ENCODE peak calls at places on chromosome X, in six cellular contexts. P is HepG2, R is GM12878, K is A549, F is upper lobe of left lung, S is K562. N is an unnamed sample.
A peak's percentile ranks its signal among the peaks of the same experiment; 100 is the strongest.

GRCh38 chrX:38275615-38276014 is 51.7 kb downstream of the RPGR start:
- ATAC-seq in R (peak; percentile 46), S (no peak), K (peak; percentile 96), F (peak; percentile 62), P (no peak), N (no peak)

GRCh38 chrX:1748408-1748807 is 133.5 kb downstream of the ASMT start:
- ATAC-seq in S (no peak), K (no peak), P (no peak), R (no peak), F (no peak), N (no peak)

GRCh38 chrX:152072236-152072635 is 66.1 kb downstream of the MAGEA10 start:
- ATAC-seq in R (no peak), K (peak; percentile 81), F (peak; percentile 62), P (no peak), S (peak; percentile 53), N (no peak)

GRCh38 chrX:50971390-50971789 is 60.9 kb downstream of the BMP15 start:
- ATAC-seq in K (no peak), R (peak; percentile 71), S (no peak), F (no peak), P (no peak), N (no peak)

GRCh38 chrX:87517571-87518141 is at the start of gene KLHL4:
- ATAC-seq in R (no peak), K (peak; percentile 93), F (peak; percentile 75), P (no peak), S (peak; percentile 92), N (peak; percentile 31)

GRCh38 chrX:84046403-84046984 is 141.5 kb downstream of the RPS6KA6 start:
- ATAC-seq in K (peak; percentile 88), S (peak; percentile 34), P (peak; percentile 88), R (peak; percentile 91), F (no peak), N (no peak)

GRCh38 chrX:106917830-106918500 is 2.2 kb upstream of the CLDN2 start:
- ATAC-seq in P (no peak), R (no peak), K (peak; percentile 87), F (no peak), S (no peak), N (no peak)

GRCh38 chrX:19683817-19684216 is 168.5 kb upstream of the MAP3K15 start:
- ATAC-seq in K (no peak), F (no peak), P (no peak), S (no peak), R (peak; percentile 10), N (no peak)

GRCh38 chrX:1546601-1547275 is 9.8 kb upstream of the P2RY8 start:
- ATAC-seq in K (no peak), R (no peak), F (no peak), P (peak; percentile 50), S (no peak), N (no peak)

GRCh38 chrX:132071260-132071659 is 48.2 kb downstream of the STK26 start:
- ATAC-seq in F (no peak), K (peak; percentile 65), S (peak; percentile 64), R (peak; percentile 54), P (no peak), N (no peak)

GRCh38 chrX:28773807-28774206 is 186.6 kb downstream of the IL1RAPL1 start:
- ATAC-seq in P (no peak), R (peak; percentile 67), F (no peak), K (no peak), S (no peak), N (no peak)

GRCh38 chrX:630922-631496 is 418 bp downstream of the SHOX start:
- ATAC-seq in P (no peak), F (no peak), R (no peak), K (no peak), S (no peak), N (no peak)

GRCh38 chrX:19658030-19658429 is 142.7 kb upstream of the MAP3K15 start:
- ATAC-seq in F (no peak), R (no peak), S (no peak), K (no peak), P (no peak), N (no peak)

GRCh38 chrX:20620301-20620700 is 353.6 kb upstream of the RPS6KA3 start:
- ATAC-seq in P (no peak), K (no peak), R (no peak), S (no peak), F (peak; percentile 36), N (no peak)

GRCh38 chrX:38515291-38515690 is 46.1 kb upstream of the TSPAN7 start:
- ATAC-seq in S (no peak), P (no peak), F (no peak), K (no peak), R (no peak), N (no peak)

GRCh38 chrX:33205321-33205720 is 6.0 kb downstream of the DMD start:
- ATAC-seq in R (no peak), S (no peak), F (peak; percentile 41), K (no peak), P (no peak), N (peak; percentile 52)

GRCh38 chrX:14027511-14028019 is 2.1 kb downstream of the GEMIN8 start:
- ATAC-seq in P (no peak), S (no peak), K (no peak), R (peak; percentile 70), F (no peak), N (no peak)

GRCh38 chrX:30831082-30831481 is 58.0 kb downstream of the TAB3 start:
- ATAC-seq in S (no peak), K (no peak), R (peak; percentile 92), P (no peak), F (no peak), N (no peak)

GRCh38 chrX:68999351-68999750 is 165.9 kb downstream of the PJA1 start:
- ATAC-seq in S (no peak), F (no peak), P (no peak), R (no peak), K (peak; percentile 24), N (no peak)

GRCh38 chrX:113892891-113893290 is 691.0 kb upstream of the HTR2C start:
- ATAC-seq in P (no peak), S (no peak), K (no peak), F (no peak), R (no peak), N (no peak)

GRCh38 chrX:102985182-102985581 is 48.1 kb downstream of the RAB40AL start:
- ATAC-seq in F (peak; percentile 42), P (no peak), R (no peak), S (no peak), K (no peak), N (peak; percentile 66)

GRCh38 chrX:25059273-25059672 is 43.5 kb upstream of the ARX start:
- ATAC-seq in S (no peak), K (no peak), P (no peak), R (no peak), F (no peak), N (no peak)
- TF ChIP-seq EP300 in S (no peak), K (no peak), P (no peak), R (no peak), F (no peak), N (no peak)

DNA sequence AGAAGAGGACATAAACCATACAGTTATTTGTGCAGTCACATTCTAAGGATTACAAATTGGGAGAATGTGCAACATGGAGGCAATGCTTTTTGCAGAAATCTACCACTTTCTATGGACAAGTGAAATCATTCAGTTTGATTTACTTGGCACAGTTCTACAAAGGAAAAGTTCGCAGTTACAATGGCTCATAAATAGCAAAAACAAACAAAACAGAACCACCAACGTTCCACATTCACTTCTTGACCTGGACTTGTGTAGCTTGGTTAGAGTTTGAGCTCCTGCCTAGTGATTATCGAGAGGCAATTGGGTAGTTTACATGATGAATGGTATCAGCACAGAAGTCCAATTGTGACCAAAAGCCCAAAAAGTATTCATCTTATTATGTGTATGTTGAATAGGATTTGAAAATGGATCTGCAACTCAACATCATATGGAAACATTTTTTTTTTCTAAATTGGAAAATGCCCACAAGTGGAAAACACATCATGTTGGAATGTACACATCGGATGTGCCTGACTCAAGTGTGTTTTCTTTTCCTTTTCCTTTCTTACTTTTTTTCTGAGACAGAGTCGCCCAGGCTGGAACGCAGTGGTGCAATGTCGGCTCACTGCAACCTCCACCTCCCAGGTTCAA is 123.8 kb downstream of the LUZP4 start:
- ATAC-seq in K (no peak), R (no peak), S (no peak), F (no peak), P (no peak), N (no peak)
- H3K27ac ChIP-seq in K (no peak overlapping the region), R (no peak overlapping the region), S (no peak overlapping the region), F (no peak overlapping the region), P (no peak overlapping the region), N (no peak overlapping the region)

DNA sequence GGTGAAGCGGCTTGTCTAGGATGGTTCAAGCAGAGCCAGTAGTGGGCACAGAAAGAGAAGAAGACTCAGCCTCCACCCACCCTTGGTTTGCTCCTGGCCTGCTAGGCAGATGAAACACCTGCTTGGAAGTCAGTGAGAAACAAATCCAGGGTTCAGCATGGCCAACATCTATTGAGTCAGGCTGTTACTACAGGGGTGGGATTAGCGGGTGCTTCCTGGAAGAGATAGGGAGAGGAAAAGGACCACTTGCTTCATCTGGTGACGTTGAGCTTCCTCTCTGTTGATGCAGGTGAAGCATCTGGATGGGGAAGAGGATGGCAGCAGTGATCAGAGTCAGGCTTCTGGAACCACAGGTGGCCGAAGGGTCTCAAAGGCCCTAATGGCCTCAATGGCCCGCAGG is 3.0 kb downstream of the MAGED2 start:
- ATAC-seq in P (no peak), F (no peak), S (no peak), K (no peak), R (no peak), N (no peak)
- H3K4me3 ChIP-seq in P (peak overlapping the region; percentile 71), F (no peak overlapping the region), S (no peak overlapping the region), K (no peak overlapping the region), R (no peak overlapping the region), N (no peak overlapping the region)

GRCh38 chrX:110578270-110578669 is 217.3 kb downstream of the CHRDL1 start:
- ATAC-seq in P (no peak), R (no peak), K (no peak), F (no peak), S (no peak), N (no peak)
- TF ChIP-seq EP300 in P (no peak), R (no peak), K (no peak), F (no peak), S (no peak), N (no peak)

GRCh38 chrX:109793191-109793590 is 60.1 kb upstream of the ACSL4 start:
- ATAC-seq in S (no peak), P (no peak), K (no peak), R (no peak), F (no peak), N (no peak)

GRCh38 chrX:109797311-109797975 is 64.4 kb upstream of the ACSL4 start:
- ATAC-seq in R (no peak), K (no peak), S (no peak), F (no peak), P (peak; percentile 81), N (no peak)

DNA sequence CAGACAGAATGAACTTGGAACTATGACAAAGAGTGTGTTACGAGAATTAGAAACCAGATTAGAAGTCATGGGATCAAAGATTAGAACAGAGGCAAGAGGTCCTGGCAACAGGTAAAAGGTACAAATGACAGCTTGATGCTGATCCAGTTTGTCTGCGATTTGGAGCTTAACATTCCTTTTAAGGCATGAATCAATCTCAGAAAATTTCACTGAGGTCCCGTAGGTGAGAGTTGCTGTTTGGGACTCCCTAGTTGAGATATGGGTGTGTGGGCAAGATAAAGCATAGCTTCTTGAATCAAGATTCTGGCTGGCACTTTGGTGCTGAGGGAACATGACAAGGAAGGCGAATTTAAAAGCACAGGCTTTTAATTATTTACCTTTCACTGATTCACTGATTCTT is 62.6 kb upstream of the ACSL4 start:
- ATAC-seq in S (no peak), R (no peak), F (no peak), K (no peak), P (no peak), N (no peak)
- H3K27ac ChIP-seq in S (no peak overlapping the region), R (no peak overlapping the region), F (no peak overlapping the region), K (no peak overlapping the region), P (no peak overlapping the region), N (no peak overlapping the region)

N was measured in gastroesophageal sphincter.